ENCODE peak calls at places on chromosome 10, in seven cellular contexts. One of them, this sample, is unnamed.

GRCh38 chr10:101022967-101023705 is 7.8 kb downstream of the PDZD7 start:
- DNase-seq in Calu3: no peak
- DNase-seq in GM20000: no peak
- DNase-seq in NCI-H1417: no peak
- DNase-seq in stimulated activated CD4-positive, alpha-beta T cell treated with anti-CD3 and anti-CD28 coated beads, Interleukin-4, amount 100 ng/mL, for 4 hours: no peak
- DNase-seq in hepatocyte: no peak
- DNase-seq in activated CD8-positive, alpha-beta memory T cell treated with anti-CD3 and anti-CD28 coated beads, Interleukin-2, amount 50 U/mL, for 4 hours: no peak
- DNase-seq in this sample: no peak

GRCh38 chr10:114276066-114276465 is 37.0 kb downstream of the VWA2 start:
- DNase-seq in GM20000: no peak
- DNase-seq in Calu3: no peak
- DNase-seq in hepatocyte: no peak
- DNase-seq in stimulated activated CD4-positive, alpha-beta T cell treated with anti-CD3 and anti-CD28 coated beads, Interleukin-4, amount 100 ng/mL, for 4 hours: no peak
- DNase-seq in NCI-H1417: no peak
- DNase-seq in activated CD8-positive, alpha-beta memory T cell treated with anti-CD3 and anti-CD28 coated beads, Interleukin-2, amount 50 U/mL, for 4 hours: no peak
- DNase-seq in this sample: no peak

GRCh38 chr10:112805701-112806100 is 144.3 kb upstream of the TCF7L2 start:
- DNase-seq in hepatocyte: no peak
- DNase-seq in Calu3: no peak
- DNase-seq in activated CD8-positive, alpha-beta memory T cell treated with anti-CD3 and anti-CD28 coated beads, Interleukin-2, amount 50 U/mL, for 4 hours: no peak
- DNase-seq in GM20000: no peak
- DNase-seq in NCI-H1417: no peak
- DNase-seq in stimulated activated CD4-positive, alpha-beta T cell treated with anti-CD3 and anti-CD28 coated beads, Interleukin-4, amount 100 ng/mL, for 4 hours: no peak
- DNase-seq in this sample: no peak

GRCh38 chr10:54094321-54094720 is 706.7 kb downstream of the PCDH15 start:
- DNase-seq in NCI-H1417: no peak
- DNase-seq in GM20000: no peak
- DNase-seq in Calu3: peak; percentile 18
- DNase-seq in stimulated activated CD4-positive, alpha-beta T cell treated with anti-CD3 and anti-CD28 coated beads, Interleukin-4, amount 100 ng/mL, for 4 hours: no peak
- DNase-seq in hepatocyte: peak; percentile 19
- DNase-seq in activated CD8-positive, alpha-beta memory T cell treated with anti-CD3 and anti-CD28 coated beads, Interleukin-2, amount 50 U/mL, for 4 hours: no peak
- DNase-seq in this sample: no peak

GRCh38 chr10:130464426-130464825 is 328.2 kb downstream of the GLRX3 start:
- DNase-seq in stimulated activated CD4-positive, alpha-beta T cell treated with anti-CD3 and anti-CD28 coated beads, Interleukin-4, amount 100 ng/mL, for 4 hours: no peak
- DNase-seq in GM20000: no peak
- DNase-seq in activated CD8-positive, alpha-beta memory T cell treated with anti-CD3 and anti-CD28 coated beads, Interleukin-2, amount 50 U/mL, for 4 hours: no peak
- DNase-seq in NCI-H1417: no peak
- DNase-seq in Calu3: no peak
- DNase-seq in hepatocyte: no peak
- DNase-seq in this sample: no peak

GRCh38 chr10:105797234-105797890 is 1156.3 kb downstream of the SORCS3 start:
- DNase-seq in activated CD8-positive, alpha-beta memory T cell treated with anti-CD3 and anti-CD28 coated beads, Interleukin-2, amount 50 U/mL, for 4 hours: no peak
- DNase-seq in stimulated activated CD4-positive, alpha-beta T cell treated with anti-CD3 and anti-CD28 coated beads, Interleukin-4, amount 100 ng/mL, for 4 hours: no peak
- DNase-seq in NCI-H1417: peak; percentile 43
- DNase-seq in hepatocyte: peak; percentile 62
- DNase-seq in GM20000: peak; percentile 44
- DNase-seq in Calu3: no peak
- DNase-seq in this sample: peak; percentile 29

GRCh38 chr10:15200626-15201025 is 32.1 kb upstream of the NMT2 start:
- DNase-seq in hepatocyte: peak; percentile 34
- DNase-seq in Calu3: peak; percentile 38
- DNase-seq in GM20000: no peak
- DNase-seq in stimulated activated CD4-positive, alpha-beta T cell treated with anti-CD3 and anti-CD28 coated beads, Interleukin-4, amount 100 ng/mL, for 4 hours: no peak
- DNase-seq in activated CD8-positive, alpha-beta memory T cell treated with anti-CD3 and anti-CD28 coated beads, Interleukin-2, amount 50 U/mL, for 4 hours: no peak
- DNase-seq in NCI-H1417: no peak
- DNase-seq in this sample: no peak

GRCh38 chr10:36725581-36726520 is 399.5 kb upstream of the ANKRD30A start:
- DNase-seq in Calu3: no peak
- DNase-seq in NCI-H1417: peak; percentile 7
- DNase-seq in hepatocyte: peak; percentile 60
- DNase-seq in activated CD8-positive, alpha-beta memory T cell treated with anti-CD3 and anti-CD28 coated beads, Interleukin-2, amount 50 U/mL, for 4 hours: no peak
- DNase-seq in GM20000: no peak
- DNase-seq in stimulated activated CD4-positive, alpha-beta T cell treated with anti-CD3 and anti-CD28 coated beads, Interleukin-4, amount 100 ng/mL, for 4 hours: no peak
- DNase-seq in this sample: peak; percentile 40

GRCh38 chr10:74034301-74034700 is 36.4 kb downstream of the VCL start:
- DNase-seq in activated CD8-positive, alpha-beta memory T cell treated with anti-CD3 and anti-CD28 coated beads, Interleukin-2, amount 50 U/mL, for 4 hours: no peak
- DNase-seq in stimulated activated CD4-positive, alpha-beta T cell treated with anti-CD3 and anti-CD28 coated beads, Interleukin-4, amount 100 ng/mL, for 4 hours: no peak
- DNase-seq in NCI-H1417: no peak
- DNase-seq in GM20000: no peak
- DNase-seq in hepatocyte: no peak
- DNase-seq in Calu3: no peak
- DNase-seq in this sample: no peak

GRCh38 chr10:102628451-102628911 is 15.8 kb upstream of the TRIM8 start:
- DNase-seq in NCI-H1417: no peak
- DNase-seq in GM20000: no peak
- DNase-seq in hepatocyte: peak; percentile 35
- DNase-seq in activated CD8-positive, alpha-beta memory T cell treated with anti-CD3 and anti-CD28 coated beads, Interleukin-2, amount 50 U/mL, for 4 hours: no peak
- DNase-seq in stimulated activated CD4-positive, alpha-beta T cell treated with anti-CD3 and anti-CD28 coated beads, Interleukin-4, amount 100 ng/mL, for 4 hours: no peak
- DNase-seq in Calu3: peak; percentile 26
- DNase-seq in this sample: no peak

GRCh38 chr10:76874896-76875295 is 762.7 kb downstream of the KCNMA1 start:
- DNase-seq in NCI-H1417: no peak
- DNase-seq in stimulated activated CD4-positive, alpha-beta T cell treated with anti-CD3 and anti-CD28 coated beads, Interleukin-4, amount 100 ng/mL, for 4 hours: no peak
- DNase-seq in Calu3: no peak
- DNase-seq in hepatocyte: no peak
- DNase-seq in activated CD8-positive, alpha-beta memory T cell treated with anti-CD3 and anti-CD28 coated beads, Interleukin-2, amount 50 U/mL, for 4 hours: no peak
- DNase-seq in GM20000: no peak
- DNase-seq in this sample: no peak

GRCh38 chr10:14605231-14605925 is 169.3 kb downstream of the FAM107B start:
- DNase-seq in hepatocyte: no peak
- DNase-seq in activated CD8-positive, alpha-beta memory T cell treated with anti-CD3 and anti-CD28 coated beads, Interleukin-2, amount 50 U/mL, for 4 hours: no peak
- DNase-seq in Calu3: no peak
- DNase-seq in GM20000: peak; percentile 73
- DNase-seq in NCI-H1417: no peak
- DNase-seq in stimulated activated CD4-positive, alpha-beta T cell treated with anti-CD3 and anti-CD28 coated beads, Interleukin-4, amount 100 ng/mL, for 4 hours: no peak
- DNase-seq in this sample: no peak

This sample was measured in RPMI8226.